ENCODE peak calls at places on chromosomes 5 and 9, in eight cellular contexts. One of them, this sample, is unnamed.

GRCh38 chr9:32968101-32969011 is 33.1 kb downstream of the APTX start:
- DNase-seq in brain microvascular endothelial cell: peak
- DNase-seq in CD4-positive, CD25-positive, alpha-beta regulatory T cell: peak
- DNase-seq in SJSA1: peak
- DNase-seq in CD4-positive, alpha-beta T cell: peak
- DNase-seq in neuronal stem cell: peak
- DNase-seq in PC-3: peak
- DNase-seq in fibroblast of lung: peak
- DNase-seq in this sample: peak

GRCh38 chr5:151679421-151680155 is 7.1 kb downstream of the SPARC start:
- DNase-seq in PC-3: no peak
- DNase-seq in neuronal stem cell: no peak
- DNase-seq in brain microvascular endothelial cell: no peak
- DNase-seq in CD4-positive, alpha-beta T cell: no peak
- DNase-seq in SJSA1: no peak
- DNase-seq in CD4-positive, CD25-positive, alpha-beta regulatory T cell: no peak
- DNase-seq in fibroblast of lung: peak
- DNase-seq in this sample: peak

GRCh38 chr5:86979801-86980510 is 287.7 kb upstream of the RASA1 start:
- DNase-seq in SJSA1: peak
- DNase-seq in CD4-positive, alpha-beta T cell: no peak
- DNase-seq in brain microvascular endothelial cell: peak
- DNase-seq in PC-3: peak
- DNase-seq in neuronal stem cell: no peak
- DNase-seq in fibroblast of lung: peak
- DNase-seq in CD4-positive, CD25-positive, alpha-beta regulatory T cell: no peak
- DNase-seq in this sample: no peak

GRCh38 chr9:133099726-133100517 is 21.1 kb downstream of the RALGDS start:
- DNase-seq in CD4-positive, CD25-positive, alpha-beta regulatory T cell: no peak
- DNase-seq in CD4-positive, alpha-beta T cell: no peak
- DNase-seq in brain microvascular endothelial cell: no peak
- DNase-seq in SJSA1: no peak
- DNase-seq in PC-3: no peak
- DNase-seq in neuronal stem cell: no peak
- DNase-seq in fibroblast of lung: no peak
- DNase-seq in this sample: no peak

GRCh38 chr9:126038790-126039189 is 287.8 kb upstream of the MVB12B start:
- DNase-seq in brain microvascular endothelial cell: no peak
- DNase-seq in fibroblast of lung: no peak
- DNase-seq in neuronal stem cell: no peak
- DNase-seq in SJSA1: no peak
- DNase-seq in PC-3: no peak
- DNase-seq in CD4-positive, CD25-positive, alpha-beta regulatory T cell: no peak
- DNase-seq in CD4-positive, alpha-beta T cell: no peak
- DNase-seq in this sample: no peak

GRCh38 chr5:151222769-151223446 is 984 bp downstream of the CCDC69 start:
- DNase-seq in PC-3: peak
- DNase-seq in CD4-positive, alpha-beta T cell: peak
- DNase-seq in SJSA1: no peak
- DNase-seq in neuronal stem cell: no peak
- DNase-seq in fibroblast of lung: no peak
- DNase-seq in brain microvascular endothelial cell: no peak
- DNase-seq in CD4-positive, CD25-positive, alpha-beta regulatory T cell: peak
- DNase-seq in this sample: peak

GRCh38 chr5:76401801-76402250 is 1.3 kb upstream of the IQGAP2 start:
- DNase-seq in SJSA1: no peak
- DNase-seq in PC-3: no peak
- DNase-seq in CD4-positive, alpha-beta T cell: no peak
- DNase-seq in neuronal stem cell: no peak
- DNase-seq in CD4-positive, CD25-positive, alpha-beta regulatory T cell: peak
- DNase-seq in fibroblast of lung: no peak
- DNase-seq in brain microvascular endothelial cell: no peak
- DNase-seq in this sample: no peak

GRCh38 chr5:32458799-32459400 is 14.4 kb upstream of the ZFR start:
- DNase-seq in CD4-positive, CD25-positive, alpha-beta regulatory T cell: no peak
- DNase-seq in neuronal stem cell: no peak
- DNase-seq in fibroblast of lung: no peak
- DNase-seq in CD4-positive, alpha-beta T cell: no peak
- DNase-seq in brain microvascular endothelial cell: no peak
- DNase-seq in PC-3: no peak
- DNase-seq in SJSA1: no peak
- DNase-seq in this sample: no peak

GRCh38 chr9:15416880-15417279 is 5.8 kb upstream of the SNAPC3 start:
- DNase-seq in CD4-positive, CD25-positive, alpha-beta regulatory T cell: peak
- DNase-seq in PC-3: peak
- DNase-seq in fibroblast of lung: peak
- DNase-seq in neuronal stem cell: no peak
- DNase-seq in CD4-positive, alpha-beta T cell: peak
- DNase-seq in SJSA1: peak
- DNase-seq in brain microvascular endothelial cell: peak
- DNase-seq in this sample: no peak

GRCh38 chr9:110579763-110580255 is 268 bp upstream of the SVEP1 start:
- DNase-seq in neuronal stem cell: peak
- DNase-seq in fibroblast of lung: peak
- DNase-seq in CD4-positive, CD25-positive, alpha-beta regulatory T cell: no peak
- DNase-seq in brain microvascular endothelial cell: no peak
- DNase-seq in PC-3: no peak
- DNase-seq in SJSA1: peak
- DNase-seq in CD4-positive, alpha-beta T cell: no peak
- DNase-seq in this sample: no peak

GRCh38 chr5:158414333-158414762 is 555.4 kb upstream of the CLINT1 start:
- DNase-seq in CD4-positive, CD25-positive, alpha-beta regulatory T cell: no peak
- DNase-seq in CD4-positive, alpha-beta T cell: no peak
- DNase-seq in brain microvascular endothelial cell: no peak
- DNase-seq in PC-3: no peak
- DNase-seq in fibroblast of lung: peak
- DNase-seq in SJSA1: no peak
- DNase-seq in neuronal stem cell: no peak
- DNase-seq in this sample: no peak

GRCh38 chr9:82880353-82880752 is 182.6 kb downstream of the RASEF start:
- DNase-seq in CD4-positive, alpha-beta T cell: no peak
- DNase-seq in SJSA1: no peak
- DNase-seq in brain microvascular endothelial cell: no peak
- DNase-seq in neuronal stem cell: no peak
- DNase-seq in CD4-positive, CD25-positive, alpha-beta regulatory T cell: no peak
- DNase-seq in PC-3: no peak
- DNase-seq in fibroblast of lung: no peak
- DNase-seq in this sample: no peak

GRCh38 chr9:81626511-81626910 is 62.8 kb downstream of the TLE1 start:
- DNase-seq in PC-3: peak
- DNase-seq in fibroblast of lung: no peak
- DNase-seq in brain microvascular endothelial cell: no peak
- DNase-seq in CD4-positive, CD25-positive, alpha-beta regulatory T cell: no peak
- DNase-seq in neuronal stem cell: no peak
- DNase-seq in CD4-positive, alpha-beta T cell: no peak
- DNase-seq in SJSA1: no peak
- DNase-seq in this sample: no peak

GRCh38 chr5:114243281-114243982 is 118.4 kb upstream of the KCNN2 start:
- DNase-seq in fibroblast of lung: peak
- DNase-seq in CD4-positive, CD25-positive, alpha-beta regulatory T cell: no peak
- DNase-seq in brain microvascular endothelial cell: peak
- DNase-seq in CD4-positive, alpha-beta T cell: no peak
- DNase-seq in neuronal stem cell: no peak
- DNase-seq in SJSA1: peak
- DNase-seq in PC-3: peak
- DNase-seq in this sample: no peak

GRCh38 chr5:95595289-95595931 is 24.5 kb upstream of the GPR150 start:
- DNase-seq in neuronal stem cell: no peak
- DNase-seq in brain microvascular endothelial cell: no peak
- DNase-seq in PC-3: peak
- DNase-seq in fibroblast of lung: no peak
- DNase-seq in SJSA1: no peak
- DNase-seq in CD4-positive, alpha-beta T cell: no peak
- DNase-seq in CD4-positive, CD25-positive, alpha-beta regulatory T cell: no peak
- DNase-seq in this sample: peak

GRCh38 chr9:38019731-38020130 is 49.3 kb downstream of the SHB start:
- DNase-seq in brain microvascular endothelial cell: no peak
- DNase-seq in CD4-positive, CD25-positive, alpha-beta regulatory T cell: no peak
- DNase-seq in neuronal stem cell: no peak
- DNase-seq in fibroblast of lung: no peak
- DNase-seq in SJSA1: no peak
- DNase-seq in PC-3: no peak
- DNase-seq in CD4-positive, alpha-beta T cell: no peak
- DNase-seq in this sample: no peak

GRCh38 chr9:95516736-95517558 is at the start of gene PTCH1:
- DNase-seq in PC-3: peak
- DNase-seq in brain microvascular endothelial cell: no peak
- DNase-seq in SJSA1: peak
- DNase-seq in neuronal stem cell: no peak
- DNase-seq in fibroblast of lung: peak
- DNase-seq in CD4-positive, CD25-positive, alpha-beta regulatory T cell: peak
- DNase-seq in CD4-positive, alpha-beta T cell: no peak
- DNase-seq in this sample: peak

GRCh38 chr9:90012825-90013425 is 408.1 kb downstream of the GADD45G start:
- DNase-seq in fibroblast of lung: no peak
- DNase-seq in PC-3: no peak
- DNase-seq in CD4-positive, CD25-positive, alpha-beta regulatory T cell: no peak
- DNase-seq in CD4-positive, alpha-beta T cell: no peak
- DNase-seq in neuronal stem cell: no peak
- DNase-seq in SJSA1: no peak
- DNase-seq in brain microvascular endothelial cell: no peak
- DNase-seq in this sample: no peak

DNA sequence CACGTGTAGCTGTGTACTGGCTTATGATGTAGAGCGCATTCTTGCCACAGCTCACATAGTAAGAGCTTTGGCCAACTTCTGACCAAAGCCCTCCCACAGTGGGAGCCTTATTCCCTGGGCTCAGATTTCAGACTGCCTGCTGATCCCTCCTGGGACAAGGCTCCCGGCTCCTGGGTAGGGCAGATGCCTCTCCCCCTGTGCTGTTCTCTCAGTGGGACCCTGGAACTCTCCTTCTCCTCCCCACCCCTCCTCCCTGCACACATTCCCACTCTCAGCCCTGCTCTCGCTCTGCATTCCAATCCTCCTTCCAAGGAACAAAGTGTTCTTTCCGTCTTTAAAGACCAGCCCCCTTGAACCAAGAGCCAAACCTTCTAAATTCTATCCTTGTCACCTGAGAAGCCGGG is 17.5 kb downstream of the LCP2 start:
- DNase-seq in PC-3: no peak
- DNase-seq in brain microvascular endothelial cell: no peak
- DNase-seq in neuronal stem cell: peak
- DNase-seq in CD4-positive, alpha-beta T cell: no peak
- DNase-seq in fibroblast of lung: no peak
- DNase-seq in SJSA1: no peak
- DNase-seq in CD4-positive, CD25-positive, alpha-beta regulatory T cell: no peak
- DNase-seq in this sample: no peak
- H3K27ac ChIP-seq in PC-3: no peak
- H3K27ac ChIP-seq in brain microvascular endothelial cell: no peak
- H3K27ac ChIP-seq in neuronal stem cell: peak
- H3K27ac ChIP-seq in CD4-positive, alpha-beta T cell: peak
- H3K27ac ChIP-seq in fibroblast of lung: no peak
- H3K27ac ChIP-seq in SJSA1: no peak
- H3K27ac ChIP-seq in CD4-positive, CD25-positive, alpha-beta regulatory T cell: peak
- H3K27ac ChIP-seq in this sample: no peak

GRCh38 chr5:150214289-150214688 is 24.4 kb downstream of the SLC6A7 start:
- DNase-seq in PC-3: no peak
- DNase-seq in fibroblast of lung: no peak
- DNase-seq in SJSA1: no peak
- DNase-seq in CD4-positive, CD25-positive, alpha-beta regulatory T cell: no peak
- DNase-seq in brain microvascular endothelial cell: no peak
- DNase-seq in CD4-positive, alpha-beta T cell: no peak
- DNase-seq in neuronal stem cell: no peak
- DNase-seq in this sample: no peak
- H3K27ac ChIP-seq in PC-3: no peak
- H3K27ac ChIP-seq in fibroblast of lung: no peak
- H3K27ac ChIP-seq in SJSA1: no peak
- H3K27ac ChIP-seq in CD4-positive, CD25-positive, alpha-beta regulatory T cell: no peak
- H3K27ac ChIP-seq in brain microvascular endothelial cell: no peak
- H3K27ac ChIP-seq in CD4-positive, alpha-beta T cell: no peak
- H3K27ac ChIP-seq in neuronal stem cell: no peak
- H3K27ac ChIP-seq in this sample: no peak

GRCh38 chr9:115046786-115047185 is 71.2 kb downstream of the TNC start:
- DNase-seq in fibroblast of lung: peak
- DNase-seq in PC-3: no peak
- DNase-seq in brain microvascular endothelial cell: no peak
- DNase-seq in SJSA1: no peak
- DNase-seq in CD4-positive, CD25-positive, alpha-beta regulatory T cell: no peak
- DNase-seq in neuronal stem cell: no peak
- DNase-seq in CD4-positive, alpha-beta T cell: no peak
- DNase-seq in this sample: no peak

GRCh38 chr9:115039686-115040085 is 78.3 kb downstream of the TNC start:
- DNase-seq in PC-3: no peak
- DNase-seq in CD4-positive, alpha-beta T cell: no peak
- DNase-seq in fibroblast of lung: no peak
- DNase-seq in CD4-positive, CD25-positive, alpha-beta regulatory T cell: no peak
- DNase-seq in SJSA1: no peak
- DNase-seq in neuronal stem cell: no peak
- DNase-seq in brain microvascular endothelial cell: no peak
- DNase-seq in this sample: no peak

GRCh38 chr9:115042781-115043509 is 75.0 kb downstream of the TNC start:
- DNase-seq in neuronal stem cell: no peak
- DNase-seq in CD4-positive, alpha-beta T cell: no peak
- DNase-seq in brain microvascular endothelial cell: no peak
- DNase-seq in PC-3: no peak
- DNase-seq in SJSA1: no peak
- DNase-seq in CD4-positive, CD25-positive, alpha-beta regulatory T cell: no peak
- DNase-seq in fibroblast of lung: no peak
- DNase-seq in this sample: no peak

GRCh38 chr9:115046199-115046598 is 71.8 kb downstream of the TNC start:
- DNase-seq in SJSA1: no peak
- DNase-seq in PC-3: no peak
- DNase-seq in neuronal stem cell: no peak
- DNase-seq in CD4-positive, CD25-positive, alpha-beta regulatory T cell: no peak
- DNase-seq in CD4-positive, alpha-beta T cell: no peak
- DNase-seq in fibroblast of lung: no peak
- DNase-seq in brain microvascular endothelial cell: no peak
- DNase-seq in this sample: no peak

GRCh38 chr9:115043632-115044031 is 74.3 kb downstream of the TNC start:
- DNase-seq in SJSA1: no peak
- DNase-seq in fibroblast of lung: no peak
- DNase-seq in neuronal stem cell: no peak
- DNase-seq in brain microvascular endothelial cell: no peak
- DNase-seq in PC-3: no peak
- DNase-seq in CD4-positive, alpha-beta T cell: no peak
- DNase-seq in CD4-positive, CD25-positive, alpha-beta regulatory T cell: no peak
- DNase-seq in this sample: no peak
- H3K27ac ChIP-seq in SJSA1: no peak
- H3K27ac ChIP-seq in fibroblast of lung: no peak
- H3K27ac ChIP-seq in neuronal stem cell: no peak
- H3K27ac ChIP-seq in brain microvascular endothelial cell: no peak
- H3K27ac ChIP-seq in PC-3: no peak
- H3K27ac ChIP-seq in CD4-positive, alpha-beta T cell: no peak
- H3K27ac ChIP-seq in CD4-positive, CD25-positive, alpha-beta regulatory T cell: no peak
- H3K27ac ChIP-seq in this sample: no peak

DNA sequence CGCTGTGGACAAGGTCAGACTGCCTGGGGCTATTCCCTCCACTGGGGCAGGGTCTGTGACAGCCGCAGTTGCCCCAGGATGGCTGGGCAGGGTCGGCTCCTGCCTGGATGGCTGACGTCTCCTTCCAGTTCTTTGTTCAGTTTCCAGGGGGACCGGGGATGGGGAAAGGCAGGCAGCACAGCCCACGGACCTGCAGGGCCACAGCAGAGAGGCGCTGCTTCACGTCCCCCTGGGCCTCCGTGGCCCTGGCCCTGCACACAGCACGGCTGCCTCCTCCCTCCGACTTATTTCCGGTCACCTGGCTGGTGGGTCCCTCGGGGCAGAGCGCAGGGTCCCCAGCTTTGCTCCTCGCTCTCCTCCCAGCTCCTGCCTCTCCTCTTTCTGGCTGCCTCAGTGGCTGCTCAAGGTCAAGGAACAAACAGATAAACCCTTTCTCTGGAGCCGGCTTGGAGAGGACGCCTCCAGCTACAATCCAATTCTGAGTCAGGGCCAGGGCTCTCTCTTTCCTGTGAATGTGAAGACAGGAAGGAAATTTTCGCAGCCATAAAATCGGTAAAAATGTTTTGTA is 169.7 kb downstream of the C9orf50 start:
- DNase-seq in neuronal stem cell: no peak
- DNase-seq in CD4-positive, alpha-beta T cell: no peak
- DNase-seq in SJSA1: no peak
- DNase-seq in CD4-positive, CD25-positive, alpha-beta regulatory T cell: no peak
- DNase-seq in brain microvascular endothelial cell: no peak
- DNase-seq in fibroblast of lung: no peak
- DNase-seq in PC-3: no peak
- DNase-seq in this sample: peak
- H3K27ac ChIP-seq in neuronal stem cell: no peak
- H3K27ac ChIP-seq in CD4-positive, alpha-beta T cell: no peak
- H3K27ac ChIP-seq in SJSA1: no peak
- H3K27ac ChIP-seq in CD4-positive, CD25-positive, alpha-beta regulatory T cell: no peak
- H3K27ac ChIP-seq in brain microvascular endothelial cell: no peak
- H3K27ac ChIP-seq in fibroblast of lung: no peak
- H3K27ac ChIP-seq in PC-3: no peak
- H3K27ac ChIP-seq in this sample: no peak